ENCODE peak calls at places on chromosomes 6 and 20, in eight cellular contexts. A, M, F, K, Y, E, I and R are unnamed samples.
A peak's percentile ranks its signal among the peaks of the same experiment; 100 is the strongest.

GRCh38 chr20:37907677-37908397 is 4.9 kb downstream of the VSTM2L start:
- DNase-seq in E (peak; percentile 78), F (no peak), I (no peak), M (no peak), A (peak; percentile 91), Y (peak; percentile 98), K (no peak), R (no peak)

GRCh38 chr6:56242343-56242742 is 5.0 kb downstream of the COL21A1 start:
- DNase-seq in Y (no peak), E (peak; percentile 49), F (no peak), I (no peak), M (no peak), K (no peak), A (no peak), R (no peak)

GRCh38 chr6:131728296-131728939 is 17.6 kb upstream of the CTAGE9 start:
- DNase-seq in Y (no peak), K (no peak), F (no peak), I (no peak), A (peak; percentile 53), M (no peak), E (no peak), R (no peak)

GRCh38 chr6:130143709-130144108 is 79.0 kb downstream of the SAMD3 start:
- DNase-seq in E (peak; percentile 18), M (no peak), I (no peak), F (no peak), A (peak; percentile 39), K (no peak), Y (no peak), R (no peak)

GRCh38 chr20:37357481-37358365 is 11.8 kb downstream of the SRC start:
- DNase-seq in F (no peak), A (no peak), K (no peak), Y (no peak), M (no peak), E (no peak), I (no peak), R (peak; percentile 57)

GRCh38 chr20:49279677-49280462 is 2.0 kb upstream of the ZNFX1 start:
- DNase-seq in A (no peak), F (no peak), K (no peak), Y (no peak), I (no peak), M (no peak), E (no peak), R (no peak)

GRCh38 chr20:9458075-9458818 is 56.1 kb upstream of the LAMP5 start:
- DNase-seq in M (no peak), I (no peak), Y (no peak), K (no peak), A (peak; percentile 54), F (no peak), E (peak; percentile 5), R (no peak)

GRCh38 chr6:1913572-1913971 is 303.9 kb downstream of the FOXC1 start:
- DNase-seq in I (no peak), A (no peak), F (no peak), M (no peak), Y (no peak), K (no peak), E (no peak), R (no peak)

GRCh38 chr6:165676435-165677068 is 13.5 kb upstream of the PDE10A start:
- DNase-seq in E (peak; percentile 97), K (no peak), M (no peak), F (no peak), Y (peak; percentile 61), I (no peak), A (no peak), R (peak; percentile 76)

GRCh38 chr6:5749666-5750215 is 257.0 kb downstream of the NRN1 start:
- DNase-seq in K (no peak), Y (no peak), F (no peak), A (no peak), I (no peak), M (no peak), E (no peak), R (no peak)

GRCh38 chr6:163457637-163458561 is 43.4 kb downstream of the QKI start:
- DNase-seq in E (peak; percentile 89), A (peak; percentile 96), F (no peak), K (no peak), Y (peak; percentile 5), I (no peak), M (no peak), R (no peak)

GRCh38 chr20:50425076-50425475 is 85.1 kb upstream of the PTPN1 start:
- DNase-seq in A (peak; percentile 18), F (no peak), I (no peak), K (no peak), Y (no peak), E (no peak), M (no peak), R (no peak)

GRCh38 chr6:74409447-74409846 is 713.4 kb downstream of the CD109 start:
- DNase-seq in K (no peak), I (no peak), M (no peak), Y (no peak), F (no peak), E (peak; percentile 79), A (peak; percentile 77), R (no peak)

GRCh38 chr6:12290490-12290820 is 294 bp downstream of the EDN1 start:
- DNase-seq in A (no peak), E (no peak), F (no peak), Y (no peak), I (no peak), K (no peak), M (no peak), R (no peak)

GRCh38 chr20:16314722-16315121 is 258.5 kb downstream of the KIF16B start:
- DNase-seq in Y (no peak), I (no peak), F (no peak), E (no peak), M (no peak), K (no peak), A (no peak), R (no peak)

GRCh38 chr6:81683928-81684327 is 68.6 kb downstream of the TENT5A start:
- DNase-seq in I (no peak), F (no peak), E (no peak), M (no peak), Y (no peak), A (peak; percentile 76), K (no peak), R (no peak)

GRCh38 chr6:109229536-109229935 is 134.2 kb downstream of the CEP57L1 start:
- DNase-seq in K (no peak), M (no peak), Y (no peak), I (peak; percentile 65), A (no peak), F (no peak), E (no peak), R (no peak)

GRCh38 chr6:148085651-148086321 is 256.9 kb upstream of the SASH1 start:
- DNase-seq in A (peak; percentile 79), M (no peak), I (no peak), E (no peak), K (no peak), Y (no peak), F (no peak), R (no peak)

GRCh38 chr6:37653933-37654565 is 43.6 kb downstream of the MDGA1 start:
- DNase-seq in Y (peak; percentile 52), A (peak; percentile 47), K (no peak), I (no peak), F (no peak), M (peak; percentile 46), E (no peak), R (no peak)

GRCh38 chr6:123094768-123095167 is 98.7 kb downstream of the CLVS2 start:
- DNase-seq in Y (no peak), I (no peak), A (no peak), E (no peak), M (no peak), F (no peak), K (no peak), R (no peak)

GRCh38 chr6:2749972-2750600 is 636 bp downstream of the MYLK4 start:
- DNase-seq in I (peak; percentile 70), K (no peak), E (peak; percentile 73), M (peak; percentile 68), Y (peak; percentile 41), F (peak; percentile 46), A (peak; percentile 62), R (peak; percentile 59)

GRCh38 chr20:844473-845225 is 11.1 kb downstream of the FAM110A start:
- DNase-seq in I (peak; percentile 95), E (peak; percentile 95), K (peak; percentile 95), M (peak; percentile 90), A (peak; percentile 94), Y (peak; percentile 90), F (peak; percentile 79), R (peak; percentile 95)

GRCh38 chr6:33456156-33456555 is 1.8 kb downstream of the ZBTB9 start:
- DNase-seq in F (no peak), K (no peak), Y (no peak), I (no peak), E (no peak), M (no peak), A (no peak), R (no peak)

GRCh38 chr6:157468574-157468973 is 87.6 kb downstream of the ZDHHC14 start:
- DNase-seq in A (no peak), E (no peak), F (no peak), M (no peak), I (no peak), Y (no peak), K (no peak), R (no peak)

GRCh38 chr6:53070808-53071207 is 5.6 kb downstream of the FBXO9 start:
- DNase-seq in M (no peak), E (peak; percentile 8), A (no peak), I (no peak), Y (no peak), K (no peak), F (no peak), R (no peak)

GRCh38 chr6:13554929-13555333 is 19.5 kb upstream of the SIRT5 start:
- DNase-seq in I (no peak), E (peak; percentile 35), M (no peak), K (no peak), F (no peak), Y (peak; percentile 74), A (peak; percentile 33), R (no peak)

GRCh38 chr6:14435291-14435690 is 317.7 kb downstream of the CD83 start:
- DNase-seq in E (no peak), Y (no peak), I (no peak), A (peak; percentile 32), F (no peak), K (no peak), M (no peak), R (no peak)

GRCh38 chr20:62590301-62591121 is 51.8 kb upstream of the SLCO4A1 start:
- DNase-seq in F (no peak), Y (peak; percentile 98), E (peak; percentile 82), K (no peak), M (no peak), A (peak; percentile 71), I (peak; percentile 59), R (peak; percentile 67)

GRCh38 chr6:153231048-153231635 is 100.1 kb upstream of the RGS17 start:
- DNase-seq in K (no peak), E (peak; percentile 45), F (no peak), A (peak; percentile 18), Y (peak; percentile 6), M (no peak), I (peak; percentile 44), R (peak; percentile 58)

GRCh38 chr6:83954371-83954770 is 79.2 kb upstream of the MRAP2 start:
- DNase-seq in I (no peak), M (no peak), Y (no peak), F (no peak), K (no peak), A (no peak), E (no peak), R (no peak)

GRCh38 chr6:159829515-159829914 is 29.4 kb downstream of the PNLDC1 start:
- DNase-seq in M (no peak), Y (no peak), I (no peak), E (no peak), F (no peak), A (peak; percentile 66), K (no peak), R (no peak)